ENCODE peak calls at places on chromosomes 1 and 21, in five cellular contexts. One of them, this sample, is unnamed.

GRCh38 chr21:34080693-34081092 is 7.3 kb downstream of the MRPS6 start:
- DNase-seq in neuronal stem cell: no peak
- DNase-seq in stomach: no peak
- DNase-seq in coronary artery: no peak
- DNase-seq in CD4-positive, alpha-beta memory T cell: no peak
- DNase-seq in this sample: no peak

GRCh38 chr1:13725714-13726175 is 25.8 kb downstream of the PRDM2 start:
- DNase-seq in CD4-positive, alpha-beta memory T cell: peak
- DNase-seq in coronary artery: no peak
- DNase-seq in neuronal stem cell: no peak
- DNase-seq in stomach: peak
- DNase-seq in this sample: peak

GRCh38 chr1:245871881-245872280 is 635.2 kb downstream of the SMYD3 start:
- DNase-seq in coronary artery: no peak
- DNase-seq in CD4-positive, alpha-beta memory T cell: no peak
- DNase-seq in stomach: no peak
- DNase-seq in neuronal stem cell: no peak
- DNase-seq in this sample: no peak

GRCh38 chr1:232805269-232806070 is at the start of gene MAP10:
- DNase-seq in CD4-positive, alpha-beta memory T cell: peak
- DNase-seq in coronary artery: peak
- DNase-seq in neuronal stem cell: peak
- DNase-seq in stomach: peak
- DNase-seq in this sample: peak

GRCh38 chr1:17877316-17877715 is 122.2 kb downstream of the ACTL8 start:
- DNase-seq in stomach: no peak
- DNase-seq in neuronal stem cell: no peak
- DNase-seq in coronary artery: peak
- DNase-seq in CD4-positive, alpha-beta memory T cell: no peak
- DNase-seq in this sample: no peak

GRCh38 chr21:40404319-40404906 is 442.5 kb downstream of the DSCAM start:
- DNase-seq in neuronal stem cell: no peak
- DNase-seq in CD4-positive, alpha-beta memory T cell: no peak
- DNase-seq in coronary artery: no peak
- DNase-seq in stomach: no peak
- DNase-seq in this sample: no peak

GRCh38 chr1:68136187-68136586 is 85.8 kb upstream of the DIRAS3 start:
- DNase-seq in CD4-positive, alpha-beta memory T cell: no peak
- DNase-seq in neuronal stem cell: no peak
- DNase-seq in coronary artery: no peak
- DNase-seq in stomach: no peak
- DNase-seq in this sample: no peak

GRCh38 chr21:20647603-20648002 is 350.6 kb upstream of the NCAM2 start:
- DNase-seq in neuronal stem cell: no peak
- DNase-seq in coronary artery: no peak
- DNase-seq in CD4-positive, alpha-beta memory T cell: no peak
- DNase-seq in stomach: no peak
- DNase-seq in this sample: no peak

GRCh38 chr21:17673261-17674020 is 60.7 kb upstream of the BTG3 start:
- DNase-seq in CD4-positive, alpha-beta memory T cell: no peak
- DNase-seq in neuronal stem cell: no peak
- DNase-seq in stomach: no peak
- DNase-seq in coronary artery: no peak
- DNase-seq in this sample: no peak

GRCh38 chr1:202122639-202123335 is at the start of gene GPR37L1:
- DNase-seq in stomach: peak
- DNase-seq in CD4-positive, alpha-beta memory T cell: no peak
- DNase-seq in coronary artery: no peak
- DNase-seq in neuronal stem cell: no peak
- DNase-seq in this sample: no peak

GRCh38 chr1:43799656-43800629 is 92.6 kb downstream of the ST3GAL3 start:
- DNase-seq in CD4-positive, alpha-beta memory T cell: no peak
- DNase-seq in neuronal stem cell: no peak
- DNase-seq in coronary artery: no peak
- DNase-seq in stomach: no peak
- DNase-seq in this sample: no peak

GRCh38 chr1:172040466-172040865 is 199.2 kb downstream of the DNM3 start:
- DNase-seq in neuronal stem cell: no peak
- DNase-seq in CD4-positive, alpha-beta memory T cell: no peak
- DNase-seq in stomach: no peak
- DNase-seq in coronary artery: no peak
- DNase-seq in this sample: no peak

GRCh38 chr1:19272064-19272463 is 16.5 kb downstream of the AKR7A3 start:
- DNase-seq in CD4-positive, alpha-beta memory T cell: no peak
- DNase-seq in neuronal stem cell: no peak
- DNase-seq in coronary artery: no peak
- DNase-seq in stomach: no peak
- DNase-seq in this sample: no peak

GRCh38 chr1:234989019-234989418 is 139.6 kb downstream of the TOMM20 start:
- DNase-seq in stomach: no peak
- DNase-seq in coronary artery: no peak
- DNase-seq in neuronal stem cell: peak
- DNase-seq in CD4-positive, alpha-beta memory T cell: no peak
- DNase-seq in this sample: no peak

GRCh38 chr1:201456499-201457309 is 12.3 kb downstream of the PHLDA3 start:
- DNase-seq in stomach: no peak
- DNase-seq in CD4-positive, alpha-beta memory T cell: no peak
- DNase-seq in coronary artery: peak
- DNase-seq in neuronal stem cell: no peak
- DNase-seq in this sample: no peak

GRCh38 chr1:199786695-199787094 is 240.8 kb upstream of the NR5A2 start:
- DNase-seq in stomach: no peak
- DNase-seq in neuronal stem cell: no peak
- DNase-seq in coronary artery: no peak
- DNase-seq in CD4-positive, alpha-beta memory T cell: no peak
- DNase-seq in this sample: no peak

GRCh38 chr21:42350271-42350885 is 416 bp downstream of the TFF2 start:
- DNase-seq in neuronal stem cell: no peak
- DNase-seq in CD4-positive, alpha-beta memory T cell: no peak
- DNase-seq in coronary artery: peak
- DNase-seq in stomach: no peak
- DNase-seq in this sample: no peak

GRCh38 chr21:33033094-33033951 is 7.6 kb downstream of the OLIG2 start:
- DNase-seq in stomach: no peak
- DNase-seq in neuronal stem cell: no peak
- DNase-seq in CD4-positive, alpha-beta memory T cell: no peak
- DNase-seq in coronary artery: no peak
- DNase-seq in this sample: no peak

GRCh38 chr1:9588551-9589143 is at the start of gene TMEM201:
- DNase-seq in CD4-positive, alpha-beta memory T cell: peak
- DNase-seq in coronary artery: peak
- DNase-seq in neuronal stem cell: peak
- DNase-seq in stomach: peak
- DNase-seq in this sample: peak

GRCh38 chr1:19949016-19949415 is 25.6 kb upstream of the PLA2G2E start:
- DNase-seq in CD4-positive, alpha-beta memory T cell: no peak
- DNase-seq in coronary artery: no peak
- DNase-seq in neuronal stem cell: no peak
- DNase-seq in stomach: no peak
- DNase-seq in this sample: no peak

GRCh38 chr1:170593173-170593572 is 61.2 kb downstream of the GORAB start:
- DNase-seq in neuronal stem cell: no peak
- DNase-seq in coronary artery: no peak
- DNase-seq in CD4-positive, alpha-beta memory T cell: no peak
- DNase-seq in stomach: no peak
- DNase-seq in this sample: no peak

GRCh38 chr1:248622491-248623106 is 12.3 kb downstream of the OR2T11 start:
- DNase-seq in neuronal stem cell: no peak
- DNase-seq in CD4-positive, alpha-beta memory T cell: peak
- DNase-seq in coronary artery: no peak
- DNase-seq in stomach: no peak
- DNase-seq in this sample: peak

GRCh38 chr1:88661188-88661587 is 22.9 kb upstream of the PKN2 start:
- DNase-seq in neuronal stem cell: no peak
- DNase-seq in CD4-positive, alpha-beta memory T cell: no peak
- DNase-seq in coronary artery: no peak
- DNase-seq in stomach: no peak
- DNase-seq in this sample: no peak

GRCh38 chr21:45612096-45613019 is 31.2 kb upstream of the PCBP3 start:
- DNase-seq in neuronal stem cell: no peak
- DNase-seq in CD4-positive, alpha-beta memory T cell: no peak
- DNase-seq in coronary artery: peak
- DNase-seq in stomach: no peak
- DNase-seq in this sample: no peak

GRCh38 chr1:234611153-234611798 is 1.3 kb upstream of the IRF2BP2 start:
- DNase-seq in stomach: no peak
- DNase-seq in neuronal stem cell: peak
- DNase-seq in CD4-positive, alpha-beta memory T cell: peak
- DNase-seq in coronary artery: no peak
- DNase-seq in this sample: peak

GRCh38 chr1:52323731-52324130 is 42.3 kb downstream of the CC2D1B start:
- DNase-seq in CD4-positive, alpha-beta memory T cell: no peak
- DNase-seq in coronary artery: no peak
- DNase-seq in stomach: no peak
- DNase-seq in neuronal stem cell: no peak
- DNase-seq in this sample: no peak

GRCh38 chr1:164466001-164466421 is 93.0 kb upstream of the PBX1 start:
- DNase-seq in neuronal stem cell: no peak
- DNase-seq in coronary artery: no peak
- DNase-seq in stomach: no peak
- DNase-seq in CD4-positive, alpha-beta memory T cell: no peak
- DNase-seq in this sample: no peak

GRCh38 chr1:67489643-67490042 is 59.4 kb upstream of the SERBP1 start:
- DNase-seq in stomach: no peak
- DNase-seq in coronary artery: no peak
- DNase-seq in CD4-positive, alpha-beta memory T cell: peak
- DNase-seq in neuronal stem cell: no peak
- DNase-seq in this sample: no peak

GRCh38 chr1:143652187-143652586 is 319.6 kb downstream of the FAM72C start:
- DNase-seq in coronary artery: no peak
- DNase-seq in stomach: no peak
- DNase-seq in neuronal stem cell: no peak
- DNase-seq in CD4-positive, alpha-beta memory T cell: no peak
- DNase-seq in this sample: no peak

DNA sequence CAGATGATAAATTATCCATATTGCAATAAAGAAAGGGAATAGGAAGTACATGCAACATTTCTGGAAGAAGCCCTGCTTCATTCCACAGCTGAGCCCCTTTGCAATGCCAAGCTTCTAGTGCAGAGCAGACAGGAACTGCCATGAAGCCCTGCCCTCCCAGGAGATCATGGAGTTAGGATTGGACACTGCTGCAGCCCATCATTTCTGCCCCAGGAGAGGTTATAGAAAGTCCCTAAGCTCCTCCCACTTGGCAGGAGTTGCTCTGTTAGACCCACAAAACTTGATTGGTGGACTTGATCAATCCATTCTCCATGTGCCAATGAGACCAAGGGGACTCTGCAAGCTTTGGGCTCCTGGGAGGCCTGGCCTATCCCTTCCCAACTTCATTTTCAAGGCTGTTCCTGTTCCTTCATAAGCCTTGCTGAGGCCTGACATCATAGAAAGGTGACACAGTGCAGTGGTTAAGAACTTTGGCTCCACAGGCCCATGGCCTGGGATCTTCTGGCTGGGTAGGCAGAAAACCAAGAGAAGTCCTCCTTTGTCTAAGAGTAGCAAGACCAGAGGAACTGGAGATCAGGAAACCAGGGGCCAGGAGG is 1.3 kb upstream of the LAPTM5 start:
- DNase-seq in neuronal stem cell: no peak
- DNase-seq in coronary artery: no peak
- DNase-seq in CD4-positive, alpha-beta memory T cell: no peak
- DNase-seq in stomach: no peak
- DNase-seq in this sample: peak
- H3K4me3 ChIP-seq in neuronal stem cell: no peak
- H3K4me3 ChIP-seq in coronary artery: no peak
- H3K4me3 ChIP-seq in CD4-positive, alpha-beta memory T cell: peak
- H3K4me3 ChIP-seq in stomach: no peak
- H3K4me3 ChIP-seq in this sample: no peak

GRCh38 chr1:1129309-1129708 is 13.4 kb upstream of the C1orf159 start:
- DNase-seq in CD4-positive, alpha-beta memory T cell: no peak
- DNase-seq in stomach: no peak
- DNase-seq in neuronal stem cell: no peak
- DNase-seq in coronary artery: no peak
- DNase-seq in this sample: no peak
- H3K27ac ChIP-seq in CD4-positive, alpha-beta memory T cell: no peak
- H3K27ac ChIP-seq in stomach: peak
- H3K27ac ChIP-seq in neuronal stem cell: no peak
- H3K27ac ChIP-seq in coronary artery: no peak
- H3K27ac ChIP-seq in this sample: no peak

GRCh38 chr21:15730484-15731242 is 881 bp downstream of the USP25 start:
- DNase-seq in stomach: no peak
- DNase-seq in coronary artery: no peak
- DNase-seq in CD4-positive, alpha-beta memory T cell: peak
- DNase-seq in neuronal stem cell: peak
- DNase-seq in this sample: peak
- H3K4me3 ChIP-seq in stomach: peak
- H3K4me3 ChIP-seq in coronary artery: peak
- H3K4me3 ChIP-seq in CD4-positive, alpha-beta memory T cell: peak
- H3K4me3 ChIP-seq in neuronal stem cell: peak
- H3K4me3 ChIP-seq in this sample: peak

DNA sequence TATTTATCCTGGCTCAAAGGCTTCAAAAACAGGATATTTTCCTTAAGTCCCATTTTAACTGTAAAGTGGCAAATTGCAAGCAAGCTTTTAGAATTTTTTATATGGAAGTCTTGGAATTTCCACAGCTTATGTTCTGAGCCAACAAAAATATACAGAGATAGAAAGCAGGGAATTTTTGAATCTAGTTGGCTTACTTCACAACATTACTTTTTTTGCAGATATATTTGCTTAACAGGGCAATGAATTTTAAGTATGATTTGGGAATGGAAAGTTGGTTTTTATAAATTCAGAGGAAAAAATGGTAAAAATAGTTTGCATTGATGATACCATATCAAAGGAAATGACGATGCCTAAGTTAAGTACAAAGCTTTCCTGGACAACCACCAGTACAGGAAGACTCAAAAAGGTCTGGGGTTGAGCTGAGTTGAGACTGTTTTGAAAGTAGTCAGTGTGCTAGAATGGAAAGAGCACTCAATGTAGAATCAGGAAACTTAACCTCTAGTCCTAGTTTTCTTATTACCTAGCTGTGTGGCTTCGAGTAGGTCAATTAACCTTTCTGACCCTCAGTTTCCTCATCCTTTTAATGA is 11.0 kb upstream of the VCAM1 start:
- DNase-seq in neuronal stem cell: no peak
- DNase-seq in stomach: no peak
- DNase-seq in coronary artery: no peak
- DNase-seq in CD4-positive, alpha-beta memory T cell: no peak
- DNase-seq in this sample: no peak
- H3K27ac ChIP-seq in neuronal stem cell: no peak
- H3K27ac ChIP-seq in stomach: no peak
- H3K27ac ChIP-seq in coronary artery: no peak
- H3K27ac ChIP-seq in CD4-positive, alpha-beta memory T cell: no peak
- H3K27ac ChIP-seq in this sample: no peak

GRCh38 chr1:113275083-113275482 is 115.2 kb upstream of the MAGI3 start:
- DNase-seq in neuronal stem cell: no peak
- DNase-seq in coronary artery: no peak
- DNase-seq in CD4-positive, alpha-beta memory T cell: no peak
- DNase-seq in stomach: no peak
- DNase-seq in this sample: no peak
- H3K4me3 ChIP-seq in neuronal stem cell: no peak
- H3K4me3 ChIP-seq in coronary artery: no peak
- H3K4me3 ChIP-seq in CD4-positive, alpha-beta memory T cell: no peak
- H3K4me3 ChIP-seq in stomach: no peak
- H3K4me3 ChIP-seq in this sample: no peak

This sample was measured in DND-41.